ENCODE peak calls at places on chromosomes 1 and 21, in four cellular contexts. One of them, this sample, is unnamed.

GRCh38 chr1:231986631-231987291 is 360.2 kb downstream of the DISC1 start:
- DNase-seq in IMR-90: peak
- DNase-seq in H9: no peak
- DNase-seq in H1: no peak
- DNase-seq in this sample: peak

GRCh38 chr21:35136586-35137254 is 87.6 kb upstream of the RUNX1 start:
- DNase-seq in IMR-90: peak
- DNase-seq in H9: no peak
- DNase-seq in H1: no peak
- DNase-seq in this sample: peak

GRCh38 chr1:218479436-218480115 is 134.4 kb downstream of the TGFB2 start:
- DNase-seq in H1: no peak
- DNase-seq in H9: no peak
- DNase-seq in IMR-90: peak
- DNase-seq in this sample: no peak

GRCh38 chr1:211738709-211739301 is 63.4 kb upstream of the NEK2 start:
- DNase-seq in H1: no peak
- DNase-seq in H9: no peak
- DNase-seq in IMR-90: peak
- DNase-seq in this sample: no peak

GRCh38 chr21:32524010-32524719 is 61.2 kb downstream of the TCP10L start:
- DNase-seq in H9: no peak
- DNase-seq in IMR-90: peak
- DNase-seq in H1: no peak
- DNase-seq in this sample: peak

GRCh38 chr1:86841120-86841519 is 72.8 kb downstream of the SELENOF start:
- DNase-seq in IMR-90: no peak
- DNase-seq in H1: no peak
- DNase-seq in H9: no peak
- DNase-seq in this sample: no peak

GRCh38 chr1:210396541-210396940 is 67.8 kb downstream of the HHAT start:
- DNase-seq in IMR-90: no peak
- DNase-seq in H9: no peak
- DNase-seq in H1: no peak
- DNase-seq in this sample: no peak

GRCh38 chr1:231550448-231550781 is 21.9 kb downstream of the TSNAX start:
- DNase-seq in H1: no peak
- DNase-seq in H9: peak
- DNase-seq in IMR-90: no peak
- DNase-seq in this sample: peak

GRCh38 chr1:233972951-233973635 is 68.6 kb downstream of the SLC35F3 start:
- DNase-seq in IMR-90: no peak
- DNase-seq in H1: no peak
- DNase-seq in H9: no peak
- DNase-seq in this sample: no peak

GRCh38 chr1:60746278-60746761 is 336.0 kb upstream of the NFIA start:
- DNase-seq in IMR-90: no peak
- DNase-seq in H9: no peak
- DNase-seq in H1: no peak
- DNase-seq in this sample: no peak

GRCh38 chr1:3729594-3730555 is 22.4 kb upstream of the CCDC27 start:
- DNase-seq in H9: no peak
- DNase-seq in H1: no peak
- DNase-seq in IMR-90: no peak
- DNase-seq in this sample: no peak

GRCh38 chr21:33231526-33231925 is 1.8 kb downstream of the IFNAR2 start:
- DNase-seq in IMR-90: no peak
- DNase-seq in H1: no peak
- DNase-seq in H9: no peak
- DNase-seq in this sample: no peak

GRCh38 chr1:235763962-235764361 is 102.7 kb downstream of the LYST start:
- DNase-seq in IMR-90: peak
- DNase-seq in H9: no peak
- DNase-seq in H1: no peak
- DNase-seq in this sample: no peak

GRCh38 chr1:167401260-167401873 is 117.0 kb downstream of the CD247 start:
- DNase-seq in H1: no peak
- DNase-seq in H9: peak
- DNase-seq in IMR-90: peak
- DNase-seq in this sample: peak

GRCh38 chr1:82819234-82819633 is 1018.5 kb downstream of the ADGRL2 start:
- DNase-seq in IMR-90: no peak
- DNase-seq in H1: no peak
- DNase-seq in H9: no peak
- DNase-seq in this sample: no peak

GRCh38 chr1:204528677-204529076 is 12.5 kb downstream of the MDM4 start:
- DNase-seq in H9: no peak
- DNase-seq in IMR-90: no peak
- DNase-seq in H1: no peak
- DNase-seq in this sample: no peak
- H3K56ac ChIP-seq in H9: no peak
- H3K56ac ChIP-seq in IMR-90: no peak
- H3K56ac ChIP-seq in H1: no peak
- H3K56ac ChIP-seq in this sample: no peak

GRCh38 chr21:42913461-42913860 is 12.0 kb downstream of the ERVH48-1 start:
- DNase-seq in H9: no peak
- DNase-seq in H1: no peak
- DNase-seq in IMR-90: no peak
- DNase-seq in this sample: no peak
- H3K56ac ChIP-seq in H9: no peak
- H3K56ac ChIP-seq in H1: no peak
- H3K56ac ChIP-seq in IMR-90: no peak
- H3K56ac ChIP-seq in this sample: no peak

GRCh38 chr1:214385428-214385827 is 104.5 kb downstream of the SMYD2 start:
- DNase-seq in H1: peak
- DNase-seq in IMR-90: no peak
- DNase-seq in H9: no peak
- DNase-seq in this sample: no peak
- H3K56ac ChIP-seq in H1: no peak
- H3K56ac ChIP-seq in IMR-90: no peak
- H3K56ac ChIP-seq in H9: no peak
- H3K56ac ChIP-seq in this sample: no peak

DNA sequence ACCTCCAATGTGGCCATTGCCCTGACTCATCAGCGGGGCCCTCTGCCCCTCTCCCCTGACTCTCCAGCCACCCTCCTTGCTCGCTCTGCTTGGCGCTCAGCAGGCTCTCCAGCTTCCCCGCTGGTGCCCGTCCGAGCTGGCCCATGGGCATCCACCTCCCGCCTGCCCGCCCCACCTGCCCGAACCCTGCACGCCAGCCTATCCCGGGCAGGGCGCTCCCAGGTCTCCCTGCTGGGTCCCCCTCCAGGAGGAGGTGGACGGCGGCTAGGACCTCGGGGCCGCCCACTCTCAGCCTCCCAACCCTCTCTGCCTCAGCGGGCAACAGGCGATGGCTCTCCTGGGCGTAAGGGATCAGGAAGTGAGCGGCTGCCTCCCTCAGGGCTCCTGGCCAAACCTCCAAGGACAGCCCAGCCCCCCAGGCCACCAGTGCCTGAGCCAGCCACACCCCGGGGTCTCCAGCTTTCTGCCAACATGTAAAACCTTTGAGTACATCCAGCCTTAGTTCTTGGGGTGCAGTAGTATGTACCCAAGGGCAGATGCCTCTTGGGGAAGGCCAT is 10.8 kb downstream of the HCN3 start:
- DNase-seq in IMR-90: no peak
- DNase-seq in H9: no peak
- DNase-seq in H1: no peak
- DNase-seq in this sample: no peak
- H3K56ac ChIP-seq in IMR-90: no peak
- H3K56ac ChIP-seq in H9: no peak
- H3K56ac ChIP-seq in H1: no peak
- H3K56ac ChIP-seq in this sample: no peak

GRCh38 chr1:44485933-44486475 is 80.9 kb downstream of the RNF220 start:
- DNase-seq in H1: no peak
- DNase-seq in IMR-90: no peak
- DNase-seq in H9: no peak
- DNase-seq in this sample: peak

GRCh38 chr1:44485229-44485932 is 80.3 kb downstream of the RNF220 start:
- DNase-seq in H9: no peak
- DNase-seq in H1: no peak
- DNase-seq in IMR-90: peak
- DNase-seq in this sample: peak

GRCh38 chr1:44484155-44484688 is 79.2 kb downstream of the RNF220 start:
- DNase-seq in H9: peak
- DNase-seq in IMR-90: no peak
- DNase-seq in H1: no peak
- DNase-seq in this sample: peak

GRCh38 chr1:44489481-44489880 is 84.4 kb downstream of the RNF220 start:
- DNase-seq in H9: no peak
- DNase-seq in IMR-90: peak
- DNase-seq in H1: no peak
- DNase-seq in this sample: no peak
- H3K56ac ChIP-seq in H9: no peak
- H3K56ac ChIP-seq in IMR-90: no peak
- H3K56ac ChIP-seq in H1: no peak
- H3K56ac ChIP-seq in this sample: no peak